ENCODE peak calls at places on chromosomes 5 and 9, in nine cellular contexts. Q is WTC11, V is cardiac muscle cell, Y is progenitor cell of endocrine pancreas, G is nephron progenitor cell, R is IMR-90, I is AG10803, T is AG09319, S is osteoblast. M is an unnamed sample.

GRCh38 chr9:113906411-113907110 is 30.5 kb downstream of the ZNF618 start:
- DNase-seq in R (peak; percentile 41), Y (no peak), Q (no peak), S (peak; percentile 71), V (no peak), T (no peak), G (no peak), I (peak; percentile 55), M (no peak)

GRCh38 chr9:27548055-27548741 is 18.6 kb upstream of the MOB3B start:
- DNase-seq in V (peak; percentile 64), T (no peak), Q (no peak), G (no peak), Y (no peak), R (peak; percentile 51), S (no peak), I (peak; percentile 49), M (no peak)

GRCh38 chr5:131304414-131304813 is 40.6 kb downstream of the CDC42SE2 start:
- DNase-seq in Q (no peak), Y (no peak), S (no peak), G (no peak), I (no peak), T (no peak), R (no peak), V (no peak), M (no peak)

GRCh38 chr5:81191726-81192125 is 41.4 kb upstream of the CKMT2 start:
- DNase-seq in T (no peak), Y (no peak), G (no peak), R (no peak), V (no peak), Q (no peak), S (peak; percentile 67), I (no peak), M (no peak)

GRCh38 chr5:168106008-168106761 is 185.3 kb upstream of the WWC1 start:
- DNase-seq in G (no peak), T (no peak), V (peak; percentile 33), S (peak; percentile 55), Y (no peak), I (peak; percentile 92), Q (no peak), R (peak; percentile 20), M (peak; percentile 39)

GRCh38 chr5:14728109-14728938 is 63.8 kb downstream of the OTULIN start:
- DNase-seq in S (no peak), G (peak; percentile 21), V (no peak), Q (peak; percentile 83), I (no peak), Y (no peak), R (no peak), T (no peak), M (no peak)

GRCh38 chr5:82922086-82922734 is 155.0 kb downstream of the TMEM167A start:
- DNase-seq in T (no peak), V (no peak), S (no peak), Y (no peak), R (no peak), Q (no peak), I (no peak), G (no peak), M (no peak)

GRCh38 chr5:153523831-153524230 is 33.4 kb downstream of the GRIA1 start:
- DNase-seq in Q (no peak), Y (no peak), R (peak; percentile 65), I (peak; percentile 78), V (peak; percentile 74), S (no peak), G (no peak), T (peak; percentile 56), M (peak; percentile 79)

GRCh38 chr5:38208782-38209378 is 49.5 kb upstream of the EGFLAM start:
- DNase-seq in Y (no peak), G (peak; percentile 35), S (no peak), R (peak; percentile 31), V (peak; percentile 62), I (peak; percentile 46), Q (peak; percentile 31), T (no peak), M (no peak)

GRCh38 chr5:121962347-121962670 is 534 bp downstream of the SRFBP1 start:
- DNase-seq in T (no peak), V (no peak), G (no peak), I (no peak), S (peak; percentile 23), Y (no peak), Q (no peak), R (no peak), M (no peak)

GRCh38 chr5:41115281-41115680 is 44.1 kb upstream of the MROH2B start:
- DNase-seq in R (peak; percentile 94), S (peak; percentile 87), I (peak; percentile 84), T (peak; percentile 71), Y (no peak), G (no peak), Q (no peak), V (peak; percentile 81), M (peak; percentile 51)

GRCh38 chr9:97276310-97276852 is 31.1 kb upstream of the CCDC180 start:
- DNase-seq in S (no peak), Q (peak; percentile 23), T (no peak), R (no peak), G (no peak), Y (no peak), I (no peak), V (no peak), M (no peak)

GRCh38 chr9:89952401-89952800 is 347.6 kb downstream of the GADD45G start:
- DNase-seq in S (peak; percentile 63), Y (no peak), T (no peak), G (no peak), R (peak; percentile 75), Q (no peak), V (peak; percentile 15), I (peak; percentile 70), M (no peak)

GRCh38 chr5:140647042-140647341 is 438 bp downstream of the NDUFA2 start:
- DNase-seq in I (no peak), T (no peak), V (no peak), G (no peak), Y (no peak), R (no peak), Q (no peak), S (peak; percentile 77), M (no peak)

GRCh38 chr5:172078726-172079345 is 72.4 kb upstream of the FBXW11 start:
- DNase-seq in G (no peak), Q (no peak), R (no peak), V (peak; percentile 75), Y (no peak), T (peak; percentile 15), S (no peak), I (peak; percentile 59), M (peak; percentile 18)

GRCh38 chr9:19181002-19181401 is 49.5 kb upstream of the DENND4C start:
- DNase-seq in G (no peak), V (no peak), Y (no peak), I (no peak), T (no peak), Q (no peak), R (no peak), S (no peak), M (no peak)

DNA sequence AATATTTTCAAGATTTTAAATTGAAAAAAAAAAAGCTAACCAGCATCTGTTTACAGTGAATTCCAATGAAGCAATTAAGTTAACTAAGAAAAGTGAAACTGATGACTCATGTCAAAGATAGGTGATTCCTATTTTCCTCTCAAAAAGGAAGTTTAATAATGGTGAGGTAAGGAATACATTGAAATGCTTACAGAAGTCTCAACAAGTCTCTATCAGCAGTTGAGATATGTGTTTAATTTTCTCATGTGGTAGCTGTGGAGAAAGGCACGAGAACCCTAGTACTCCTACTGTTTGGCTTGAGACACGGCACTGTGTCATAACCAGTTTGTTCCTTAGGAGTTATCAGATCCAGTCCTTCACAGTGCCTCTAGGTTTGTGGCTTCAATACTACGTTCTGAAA is 114.5 kb downstream of the SLC25A46 start:
- DNase-seq in T (no peak), Y (no peak), V (peak; percentile 48), I (no peak), Q (no peak), S (no peak), R (peak; percentile 21), G (no peak), M (no peak)
- TF ChIP-seq CTCF in T (no peak), Y (no peak), V (no peak), I (no peak), Q (no peak), S (no peak), R (no peak), G (no peak), M (no peak)

GRCh38 chr9:108119530-108120113 is 630.1 kb upstream of the KLF4 start:
- DNase-seq in S (no peak), Y (no peak), Q (no peak), T (no peak), R (no peak), V (peak; percentile 18), I (no peak), G (no peak), M (no peak)

GRCh38 chr9:108130896-108131295 is 641.3 kb upstream of the KLF4 start:
- DNase-seq in Q (no peak), Y (no peak), R (no peak), G (no peak), I (no peak), S (no peak), T (no peak), V (no peak), M (no peak)

GRCh38 chr9:108125541-108125940 is 636.0 kb upstream of the KLF4 start:
- DNase-seq in Q (peak; percentile 48), V (no peak), Y (no peak), G (no peak), T (no peak), I (no peak), S (no peak), R (no peak), M (no peak)
- TF ChIP-seq CTCF in Q (peak; percentile 40), V (peak; percentile 45), Y (peak; percentile 25), G (peak; percentile 17), T (no peak), I (peak; percentile 25), S (peak; percentile 48), R (no peak), M (peak; percentile 50)

GRCh38 chr5:5886812-5887486 is 464.5 kb downstream of the ICE1 start:
- DNase-seq in I (no peak), Y (peak; percentile 19), S (no peak), G (peak; percentile 58), T (no peak), Q (peak; percentile 76), V (no peak), R (no peak), M (no peak)
- TF ChIP-seq CTCF in I (peak; percentile 17), Y (peak; percentile 74), S (no peak), G (peak; percentile 62), T (no peak), Q (peak; percentile 79), V (peak; percentile 2), R (no peak), M (no peak)

DNA sequence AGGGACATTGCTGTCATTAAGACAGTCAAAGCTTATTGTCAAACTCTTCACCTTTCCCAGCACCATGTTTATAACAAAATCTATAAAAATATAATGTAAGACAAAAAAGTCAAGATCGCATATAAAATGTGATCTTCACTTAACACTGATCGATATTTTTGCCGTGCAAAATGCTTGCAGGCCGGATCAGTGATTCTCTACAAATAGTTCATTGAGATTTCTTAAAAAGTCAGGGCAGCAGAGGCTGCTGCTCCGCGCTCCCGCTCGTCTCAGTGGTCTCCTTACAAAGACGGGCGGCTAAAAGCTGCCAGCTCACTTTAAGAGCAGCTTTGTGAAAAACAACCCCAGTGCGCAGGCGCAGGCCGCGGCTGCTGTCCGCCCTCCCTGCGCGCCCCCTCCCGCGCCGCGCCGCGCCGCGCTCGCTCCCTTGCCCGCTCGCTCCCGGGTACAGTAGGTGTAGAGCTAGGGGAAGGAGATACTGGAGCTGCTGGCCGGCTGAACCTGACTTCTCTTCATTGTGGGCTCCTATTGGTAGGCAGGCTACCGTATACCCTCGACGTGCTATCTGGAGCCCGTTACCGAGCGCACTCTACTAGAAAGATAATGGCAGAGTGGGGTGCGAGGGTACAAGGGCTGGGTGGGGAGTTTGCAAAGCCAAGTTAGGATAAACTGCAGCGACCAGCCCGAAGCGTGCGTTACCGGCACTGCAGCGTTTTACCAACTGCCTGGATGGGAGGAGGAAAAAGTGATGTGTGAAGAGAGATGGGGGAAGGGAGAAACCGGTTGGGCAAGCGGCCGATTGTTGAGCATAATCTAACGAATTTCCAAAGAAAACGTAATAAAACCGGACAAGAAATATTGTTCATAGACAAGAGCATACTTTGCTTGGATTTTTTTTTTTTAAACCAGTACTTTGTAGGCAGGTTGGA is at the start of gene ARRDC3:
- DNase-seq in T (peak; percentile 94), R (peak; percentile 94), I (peak; percentile 95), Y (peak; percentile 94), G (peak; percentile 98), S (peak; percentile 95), Q (peak; percentile 98), V (peak; percentile 97), M (peak; percentile 84)
- TF ChIP-seq CTCF in T (no peak), R (no peak), I (no peak), Y (no peak), G (no peak), S (no peak), Q (no peak), V (no peak), M (no peak)

M was measured in retinal pigment epithelial cell.